ENCODE peak calls at places on chromosome 18, in seven cellular contexts. X is Panc1, C is left lung, N is brain microvascular endothelial cell, O is heart right ventricle, K is PC-3, E is GM23248. R is an unnamed sample.

GRCh38 chr18:58128286-58129018 is 84.4 kb downstream of the NEDD4L start:
- DNase-seq in X (no peak), C (no peak), N (no peak), O (no peak), K (no peak), E (no peak), R (no peak)

GRCh38 chr18:54238181-54238936 is 13.9 kb upstream of the MBD2 start:
- DNase-seq in X (no peak), C (no peak), N (no peak), O (no peak), K (no peak), E (no peak), R (no peak)

GRCh38 chr18:13234528-13234795 is 15.9 kb downstream of the LDLRAD4 start:
- DNase-seq in X (no peak), C (no peak), N (no peak), O (no peak), K (no peak), E (no peak), R (no peak)

GRCh38 chr18:69400976-69401474 is 337 bp downstream of the DOK6 start:
- DNase-seq in X (no peak), C (no peak), N (peak; percentile 20), O (peak; percentile 24), K (no peak), E (peak; percentile 63), R (no peak)

GRCh38 chr18:8091042-8091441 is 518.2 kb upstream of the RAB12 start:
- DNase-seq in X (no peak), C (no peak), N (no peak), O (no peak), K (no peak), E (peak; percentile 16), R (no peak)

GRCh38 chr18:21897811-21898210 is 157.2 kb downstream of the MIB1 start:
- DNase-seq in X (peak; percentile 39), C (no peak), N (peak; percentile 47), O (no peak), K (peak; percentile 77), E (peak; percentile 65), R (no peak)

GRCh38 chr18:31688601-31689000 is 4.2 kb upstream of the B4GALT6 start:
- DNase-seq in X (no peak), C (no peak), N (no peak), O (no peak), K (no peak), E (no peak), R (no peak)

GRCh38 chr18:22177496-22177866 is 8.1 kb downstream of the GATA6 start:
- DNase-seq in X (no peak), C (no peak), N (no peak), O (no peak), K (no peak), E (no peak), R (no peak)

GRCh38 chr18:59707306-59707705 is 10.1 kb upstream of the CCBE1 start:
- DNase-seq in X (no peak), C (no peak), N (no peak), O (no peak), K (no peak), E (no peak), R (no peak)

GRCh38 chr18:9943311-9943710 is 29.5 kb downstream of the VAPA start:
- DNase-seq in X (no peak), C (no peak), N (no peak), O (no peak), K (no peak), E (no peak), R (no peak)

GRCh38 chr18:44259610-44260009 is 421.1 kb upstream of the SETBP1 start:
- DNase-seq in X (no peak), C (no peak), N (no peak), O (no peak), K (no peak), E (no peak), R (no peak)

GRCh38 chr18:10113156-10114022 is 199.6 kb downstream of the VAPA start:
- DNase-seq in X (no peak), C (no peak), N (no peak), O (no peak), K (no peak), E (no peak), R (no peak)

GRCh38 chr18:32877371-32877770 is 104.5 kb upstream of the KLHL14 start:
- DNase-seq in X (no peak), C (no peak), N (no peak), O (no peak), K (no peak), E (no peak), R (no peak)

GRCh38 chr18:32875625-32876024 is 102.8 kb upstream of the KLHL14 start:
- DNase-seq in X (no peak), C (no peak), N (no peak), O (no peak), K (no peak), E (no peak), R (no peak)

GRCh38 chr18:32881009-32881408 is 108.2 kb upstream of the KLHL14 start:
- DNase-seq in X (no peak), C (no peak), N (no peak), O (no peak), K (no peak), E (no peak), R (no peak)

GRCh38 chr18:32884543-32884942 is 111.7 kb upstream of the KLHL14 start:
- DNase-seq in X (no peak), C (no peak), N (no peak), O (no peak), K (no peak), E (no peak), R (no peak)

DNA sequence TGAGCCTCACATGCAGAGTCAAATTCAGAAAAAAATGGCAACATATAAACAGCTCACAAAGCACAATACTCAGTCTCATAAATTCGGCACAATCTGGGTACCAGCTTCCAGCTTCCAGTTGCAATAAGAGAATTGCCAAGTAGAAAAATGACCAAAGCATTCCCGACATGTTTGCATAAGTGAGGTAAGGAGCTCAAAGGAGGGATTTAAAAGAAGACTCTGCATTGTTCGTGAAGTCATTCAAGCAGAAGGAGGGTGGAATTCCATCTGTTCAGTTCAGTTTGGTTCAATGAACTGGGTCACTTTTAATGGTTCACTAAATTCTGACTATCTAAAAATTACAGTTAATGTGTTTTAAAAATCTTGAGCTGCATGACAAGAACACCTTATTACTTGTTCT is 106.7 kb upstream of the KLHL14 start:
- DNase-seq in X (no peak), C (no peak), N (no peak), O (no peak), K (no peak), E (no peak), R (no peak)
- H3K27ac ChIP-seq in X (no peak overlapping the region), C (no peak overlapping the region), N (no peak overlapping the region), O (no peak overlapping the region), K (no peak overlapping the region), E (no peak overlapping the region), R (no peak overlapping the region)

GRCh38 chr18:62723666-62724281 is 8.4 kb downstream of the PHLPP1 start:
- DNase-seq in X (no peak), C (no peak), N (no peak), O (no peak), K (no peak), E (no peak), R (no peak)
- H3K27ac ChIP-seq in X (no peak overlapping the region), C (no peak overlapping the region), N (no peak overlapping the region), O (no peak overlapping the region), K (no peak overlapping the region), E (no peak overlapping the region), R (no peak overlapping the region)

GRCh38 chr18:77098554-77099174 is 33.9 kb downstream of the MBP start:
- DNase-seq in X (no peak), C (no peak), N (no peak), O (no peak), K (no peak), E (peak; percentile 37), R (no peak)
- H3K27ac ChIP-seq in X (peak overlapping the region; percentile 95), C (no peak overlapping the region), N (peak overlapping the region; percentile 35), O (peak overlapping the region; percentile 93), K (no peak overlapping the region), E (no peak overlapping the region), R (no peak overlapping the region)

GRCh38 chr18:48932822-48933510 is 17.8 kb downstream of the SMAD7 start:
- DNase-seq in X (no peak), C (no peak), N (peak; percentile 75), O (no peak), K (no peak), E (peak; percentile 64), R (no peak)
- H3K27ac ChIP-seq in X (peak overlapping the region; percentile 99), C (peak overlapping the region; percentile 78), N (peak overlapping the region; percentile 97), O (peak overlapping the region; percentile 85), K (no peak overlapping the region), E (peak overlapping the region; percentile 87), R (peak overlapping the region; percentile 99)